ENCODE peak calls at places on chromosomes 3 and 15, in six cellular contexts. S, O, E, I, T and D are unnamed samples.
A peak's percentile ranks its signal among the peaks of the same experiment; 100 is the strongest.

GRCh38 chr3:21645121-21645897 is 105.7 kb downstream of the ZNF385D start:
- DNase-seq in S (no peak), O (no peak), E (no peak), I (no peak), T (peak; percentile 69), D (no peak)

GRCh38 chr3:100245932-100246331 is 14.9 kb upstream of the TBC1D23 start:
- DNase-seq in S (no peak), O (no peak), E (no peak), I (no peak), T (no peak), D (no peak)

GRCh38 chr3:11159421-11159904 is 5.2 kb downstream of the HRH1 start:
- DNase-seq in S (no peak), O (no peak), E (no peak), I (no peak), T (peak; percentile 80), D (peak; percentile 92)

GRCh38 chr3:161372321-161373260 is 1.3 kb upstream of the SPTSSB start:
- DNase-seq in S (peak; percentile 57), O (no peak), E (peak; percentile 1), I (peak; percentile 94), T (no peak), D (no peak)

GRCh38 chr3:120153294-120153693 is 59.0 kb upstream of the GSK3B start:
- DNase-seq in S (no peak), O (no peak), E (no peak), I (no peak), T (peak; percentile 88), D (peak; percentile 55)

GRCh38 chr15:36644156-36644896 is 64.9 kb downstream of the CDIN1 start:
- DNase-seq in S (no peak), O (no peak), E (no peak), I (peak; percentile 56), T (no peak), D (no peak)

GRCh38 chr3:4812509-4812908 is 166.7 kb upstream of the BHLHE40 start:
- DNase-seq in S (no peak), O (no peak), E (no peak), I (no peak), T (no peak), D (no peak)

GRCh38 chr15:68764090-68764489 is 56.6 kb downstream of the ANP32A start:
- DNase-seq in S (no peak), O (no peak), E (no peak), I (no peak), T (no peak), D (no peak)

GRCh38 chr3:126355251-126355650 is 2.0 kb downstream of the KLF15 start:
- DNase-seq in S (no peak), O (no peak), E (no peak), I (no peak), T (no peak), D (no peak)

GRCh38 chr15:41921167-41921566 is 27.3 kb upstream of the SPTBN5 start:
- DNase-seq in S (no peak), O (no peak), E (no peak), I (no peak), T (no peak), D (no peak)

GRCh38 chr15:49314729-49315128 is 108.3 kb upstream of the FGF7 start:
- DNase-seq in S (no peak), O (no peak), E (no peak), I (peak; percentile 55), T (no peak), D (no peak)

GRCh38 chr3:126500016-126500415 is 17.6 kb downstream of the UROC1 start:
- DNase-seq in S (no peak), O (no peak), E (no peak), I (no peak), T (no peak), D (no peak)

GRCh38 chr3:140568842-140569520 is 108.9 kb upstream of the TRIM42 start:
- DNase-seq in S (no peak), O (no peak), E (no peak), I (peak; percentile 80), T (peak; percentile 34), D (no peak)

GRCh38 chr3:14806641-14807263 is 12.0 kb upstream of the FGD5 start:
- DNase-seq in S (no peak), O (no peak), E (peak; percentile 18), I (no peak), T (no peak), D (no peak)

GRCh38 chr3:196740476-196741400 is 1.1 kb downstream of the PAK2 start:
- DNase-seq in S (peak; percentile 10), O (no peak), E (no peak), I (peak; percentile 65), T (peak; percentile 30), D (no peak)

GRCh38 chr15:91853501-91853967 is at the start of gene SLCO3A1:
- DNase-seq in S (peak; percentile 58), O (peak; percentile 26), E (peak; percentile 33), I (peak; percentile 59), T (peak; percentile 46), D (no peak)

GRCh38 chr3:98839846-98840245 is 61.6 kb downstream of the DCBLD2 start:
- DNase-seq in S (no peak), O (no peak), E (no peak), I (no peak), T (no peak), D (no peak)

GRCh38 chr3:184316792-184317191 is 2.4 kb downstream of the EIF4G1 start:
- DNase-seq in S (no peak), O (no peak), E (no peak), I (no peak), T (no peak), D (no peak)

GRCh38 chr3:154241496-154241895 is 82.8 kb downstream of the DHX36 start:
- DNase-seq in S (no peak), O (no peak), E (no peak), I (no peak), T (no peak), D (no peak)

GRCh38 chr3:12663311-12663935 is 494 bp downstream of the RAF1 start:
- DNase-seq in S (no peak), O (no peak), E (peak; percentile 5), I (peak; percentile 57), T (peak; percentile 18), D (no peak)

GRCh38 chr15:38559908-38560307 is 4.7 kb downstream of the RASGRP1 start:
- DNase-seq in S (no peak), O (no peak), E (no peak), I (peak; percentile 93), T (no peak), D (no peak)

GRCh38 chr3:138442433-138442832 is 8.0 kb downstream of the ESYT3 start:
- DNase-seq in S (peak; percentile 57), O (peak; percentile 61), E (no peak), I (no peak), T (peak; percentile 28), D (no peak)

GRCh38 chr15:52436971-52437370 is 91.7 kb downstream of the MYO5A start:
- DNase-seq in S (no peak), O (no peak), E (no peak), I (no peak), T (no peak), D (no peak)

GRCh38 chr3:111796566-111796965 is 62.5 kb upstream of the PHLDB2 start:
- DNase-seq in S (no peak), O (no peak), E (no peak), I (no peak), T (no peak), D (no peak)

GRCh38 chr3:123658118-123658859 is 73.4 kb upstream of the HACD2 start:
- DNase-seq in S (no peak), O (no peak), E (no peak), I (peak; percentile 16), T (peak; percentile 95), D (peak; percentile 82)

GRCh38 chr3:126434931-126435411 is 40.3 kb downstream of the CFAP100 start:
- DNase-seq in S (no peak), O (no peak), E (no peak), I (no peak), T (no peak), D (no peak)

GRCh38 chr3:173217127-173217526 is 76.1 kb upstream of the SPATA16 start:
- DNase-seq in S (no peak), O (no peak), E (no peak), I (no peak), T (no peak), D (no peak)

GRCh38 chr15:73956276-73957086 is 30.2 kb downstream of the LOXL1 start:
- DNase-seq in S (no peak), O (peak; percentile 81), E (no peak), I (no peak), T (peak; percentile 82), D (peak; percentile 78)

GRCh38 chr3:196181127-196181546 is 30.1 kb downstream of the ZDHHC19 start:
- DNase-seq in S (no peak), O (no peak), E (no peak), I (no peak), T (no peak), D (no peak)

GRCh38 chr3:51145811-51146585 is 239.1 kb upstream of the MANF start:
- DNase-seq in S (no peak), O (no peak), E (no peak), I (peak; percentile 83), T (no peak), D (no peak)

GRCh38 chr3:103813955-103814354 is 1379.1 kb downstream of the ZPLD1 start:
- DNase-seq in S (no peak), O (no peak), E (no peak), I (peak; percentile 68), T (no peak), D (no peak)

GRCh38 chr3:15606434-15606891 is 4.9 kb downstream of the BTD start:
- DNase-seq in S (no peak), O (no peak), E (no peak), I (no peak), T (no peak), D (no peak)

GRCh38 chr3:167728176-167728575 is 6.5 kb downstream of the PDCD10 start:
- DNase-seq in S (no peak), O (no peak), E (no peak), I (no peak), T (peak; percentile 47), D (peak; percentile 28)

GRCh38 chr15:50321680-50322079 is 33.3 kb downstream of the GABPB1 start:
- DNase-seq in S (no peak), O (no peak), E (no peak), I (no peak), T (no peak), D (no peak)

GRCh38 chr3:156334841-156335545 is 214.6 kb downstream of the KCNAB1 start:
- DNase-seq in S (no peak), O (no peak), E (no peak), I (no peak), T (no peak), D (no peak)

GRCh38 chr3:30426319-30426993 is 179.9 kb upstream of the TGFBR2 start:
- DNase-seq in S (no peak), O (no peak), E (no peak), I (peak; percentile 4), T (peak; percentile 46), D (peak; percentile 86)

GRCh38 chr3:146152841-146153240 is 8.1 kb downstream of the PLOD2 start:
- DNase-seq in S (no peak), O (no peak), E (no peak), I (no peak), T (no peak), D (no peak)

GRCh38 chr3:152396867-152397266 is 128.1 kb downstream of the MBNL1 start:
- DNase-seq in S (no peak), O (no peak), E (no peak), I (no peak), T (no peak), D (no peak)

GRCh38 chr15:53378096-53378620 is 381.3 kb downstream of the WDR72 start:
- DNase-seq in S (no peak), O (no peak), E (no peak), I (no peak), T (no peak), D (no peak)